ENCODE peak calls at places on chromosomes 7 and 10, in nine cellular contexts. P, G, D, L, Y, X, O, A and Q are unnamed samples.
A peak's percentile ranks its signal among the peaks of the same experiment; 100 is the strongest.

GRCh38 chr7:158044156-158044823 is 543.3 kb downstream of the PTPRN2 start:
- DNase-seq in L (no peak), G (no peak), O (no peak), A (peak; percentile 39), P (no peak), D (no peak), X (no peak), Y (no peak), Q (no peak)

GRCh38 chr10:12350167-12350872 is 973 bp downstream of the CAMK1D start:
- DNase-seq in Y (peak; percentile 29), G (peak; percentile 45), L (peak; percentile 16), A (peak; percentile 89), O (peak; percentile 32), P (peak; percentile 49), X (no peak), D (peak; percentile 48), Q (no peak)

GRCh38 chr7:95205821-95206220 is 118.5 kb downstream of the PON1 start:
- DNase-seq in O (peak; percentile 17), P (no peak), G (no peak), X (no peak), D (no peak), L (peak; percentile 50), Y (peak; percentile 4), A (no peak), Q (no peak)

GRCh38 chr7:10117815-10118214 is 855.9 kb upstream of the PHF14 start:
- DNase-seq in G (no peak), L (no peak), O (no peak), Y (no peak), D (no peak), X (no peak), P (no peak), A (no peak), Q (no peak)

GRCh38 chr10:69048103-69048502 is 39.8 kb upstream of the SRGN start:
- DNase-seq in O (no peak), P (no peak), A (peak; percentile 86), D (no peak), Y (no peak), G (no peak), L (peak; percentile 55), X (no peak), Q (no peak)

GRCh38 chr7:123557016-123557630 is 495 bp downstream of the NDUFA5 start:
- DNase-seq in D (no peak), O (no peak), P (no peak), Y (peak; percentile 15), G (no peak), L (peak; percentile 32), X (no peak), A (no peak), Q (no peak)

GRCh38 chr7:2583798-2584580 is 25.2 kb downstream of the IQCE start:
- DNase-seq in Y (no peak), P (no peak), L (no peak), X (no peak), O (no peak), D (no peak), A (no peak), G (no peak), Q (no peak)

GRCh38 chr10:100982916-100983830 is 4.1 kb downstream of the MRPL43 start:
- DNase-seq in G (peak; percentile 12), X (no peak), P (no peak), L (no peak), O (no peak), D (no peak), A (peak; percentile 67), Y (no peak), Q (no peak)

GRCh38 chr7:109476409-109476808 is 906.7 kb downstream of the DNAJB9 start:
- DNase-seq in D (no peak), P (no peak), Y (no peak), O (no peak), G (no peak), X (no peak), A (no peak), L (no peak), Q (no peak)

DNA sequence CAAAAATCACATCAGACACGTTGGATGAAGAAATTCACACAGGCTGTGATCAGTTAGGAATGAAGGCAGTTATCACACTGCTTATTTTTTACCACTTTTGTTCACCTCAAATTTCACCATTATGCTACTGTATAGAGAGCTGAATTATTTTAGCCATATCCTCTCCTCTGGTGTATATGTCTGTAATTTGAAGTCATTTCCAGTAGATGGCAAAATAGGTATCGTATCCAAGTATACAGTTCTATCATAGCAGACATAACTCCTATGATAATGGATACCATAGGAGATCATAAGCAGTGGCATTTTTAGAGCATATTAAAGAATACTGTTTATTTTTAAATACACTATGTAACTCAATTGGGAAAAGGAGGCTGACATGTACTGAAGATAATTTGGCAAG is 909.7 kb downstream of the DNAJB9 start:
- DNase-seq in P (no peak), O (no peak), G (no peak), L (no peak), A (no peak), X (no peak), Y (no peak), D (no peak), Q (no peak)
- TF ChIP-seq CTCF in P (no peak), O (no peak), G (no peak), L (no peak), A (no peak), X (no peak), Y (no peak), D (peak; percentile 21), Q (no peak)

GRCh38 chr7:130897515-130898419 is 163.8 kb upstream of the KLF14 start:
- DNase-seq in A (no peak), D (no peak), G (no peak), O (no peak), L (no peak), P (no peak), Y (no peak), X (no peak), Q (no peak)

GRCh38 chr7:130896898-130897514 is 163.0 kb upstream of the KLF14 start:
- DNase-seq in D (peak; percentile 84), A (peak; percentile 91), X (peak; percentile 59), G (peak; percentile 82), P (peak; percentile 76), Y (no peak), O (no peak), L (peak; percentile 83), Q (peak; percentile 89)

GRCh38 chr7:130894146-130895005 is 160.4 kb upstream of the KLF14 start:
- DNase-seq in Y (no peak), L (no peak), D (no peak), A (no peak), X (no peak), G (no peak), P (no peak), O (peak; percentile 79), Q (peak; percentile 88)

GRCh38 chr7:130895006-130895750 is 161.2 kb upstream of the KLF14 start:
- DNase-seq in X (no peak), A (no peak), P (no peak), G (no peak), Y (no peak), D (no peak), O (no peak), L (no peak), Q (no peak)

DNA sequence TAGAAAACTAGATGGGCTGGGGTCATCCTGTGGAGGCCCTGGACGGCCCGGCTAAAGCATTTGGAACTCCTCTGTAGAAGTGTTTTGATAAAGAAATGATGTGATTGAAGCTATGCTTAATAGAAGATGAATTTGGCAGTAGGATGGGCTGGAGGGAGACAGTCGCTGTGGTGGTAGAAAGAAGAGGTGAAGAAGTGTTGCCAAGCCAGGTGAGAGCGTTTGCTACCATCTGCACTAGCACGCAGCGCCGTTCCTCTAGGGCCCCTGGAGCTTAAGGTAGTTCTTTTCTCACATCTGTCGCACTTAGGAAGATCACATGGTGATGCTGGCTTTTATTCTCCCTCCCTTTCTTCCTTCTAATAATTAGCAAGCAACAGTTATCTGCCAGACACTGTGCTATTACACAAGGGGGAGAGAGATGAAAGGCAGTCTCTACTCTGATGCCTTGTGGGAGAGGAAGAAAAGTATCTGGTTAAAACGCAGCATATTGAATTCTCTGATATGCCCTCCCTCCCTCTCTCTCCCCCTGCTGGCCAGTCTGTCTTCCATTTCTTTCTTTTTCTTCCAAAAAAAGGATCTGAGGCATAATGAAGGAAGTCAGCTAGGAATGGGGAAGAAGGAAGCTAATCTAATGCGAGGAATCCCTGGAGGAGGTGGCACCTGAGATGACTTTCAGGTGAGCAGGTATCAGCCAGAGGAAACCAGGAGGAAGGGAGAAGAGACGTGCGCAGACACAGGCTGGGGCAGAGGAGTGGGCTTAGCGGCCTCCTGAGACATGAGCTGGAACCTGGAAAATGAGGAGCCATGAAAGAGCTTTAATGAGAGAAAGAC is 162.3 kb upstream of the KLF14 start:
- DNase-seq in G (no peak), L (peak; percentile 63), A (no peak), X (no peak), Y (no peak), P (no peak), O (no peak), D (peak; percentile 30), Q (no peak)
- TF ChIP-seq CTCF in G (peak; percentile 29), L (peak; percentile 67), A (no peak), X (peak; percentile 55), Y (no peak), P (no peak), O (peak; percentile 39), D (no peak), Q (no peak)

GRCh38 chr7:8258734-8259133 is 3.2 kb downstream of the ICA1 start:
- DNase-seq in L (no peak), G (no peak), A (no peak), X (no peak), Y (no peak), O (no peak), P (no peak), D (no peak), Q (no peak)

GRCh38 chr7:8263048-8263447 is 1.1 kb upstream of the ICA1 start:
- DNase-seq in X (no peak), P (no peak), L (no peak), G (no peak), A (no peak), Y (no peak), O (no peak), D (no peak), Q (no peak)

GRCh38 chr7:8260871-8261707 is 878 bp downstream of the ICA1 start:
- DNase-seq in P (no peak), D (peak; percentile 53), O (peak; percentile 19), G (no peak), A (peak; percentile 85), L (no peak), Y (peak; percentile 49), X (no peak), Q (no peak)

GRCh38 chr7:8259586-8260222 is 2.3 kb downstream of the ICA1 start:
- DNase-seq in G (no peak), D (no peak), Y (no peak), O (no peak), L (no peak), X (no peak), P (no peak), A (no peak), Q (no peak)

DNA sequence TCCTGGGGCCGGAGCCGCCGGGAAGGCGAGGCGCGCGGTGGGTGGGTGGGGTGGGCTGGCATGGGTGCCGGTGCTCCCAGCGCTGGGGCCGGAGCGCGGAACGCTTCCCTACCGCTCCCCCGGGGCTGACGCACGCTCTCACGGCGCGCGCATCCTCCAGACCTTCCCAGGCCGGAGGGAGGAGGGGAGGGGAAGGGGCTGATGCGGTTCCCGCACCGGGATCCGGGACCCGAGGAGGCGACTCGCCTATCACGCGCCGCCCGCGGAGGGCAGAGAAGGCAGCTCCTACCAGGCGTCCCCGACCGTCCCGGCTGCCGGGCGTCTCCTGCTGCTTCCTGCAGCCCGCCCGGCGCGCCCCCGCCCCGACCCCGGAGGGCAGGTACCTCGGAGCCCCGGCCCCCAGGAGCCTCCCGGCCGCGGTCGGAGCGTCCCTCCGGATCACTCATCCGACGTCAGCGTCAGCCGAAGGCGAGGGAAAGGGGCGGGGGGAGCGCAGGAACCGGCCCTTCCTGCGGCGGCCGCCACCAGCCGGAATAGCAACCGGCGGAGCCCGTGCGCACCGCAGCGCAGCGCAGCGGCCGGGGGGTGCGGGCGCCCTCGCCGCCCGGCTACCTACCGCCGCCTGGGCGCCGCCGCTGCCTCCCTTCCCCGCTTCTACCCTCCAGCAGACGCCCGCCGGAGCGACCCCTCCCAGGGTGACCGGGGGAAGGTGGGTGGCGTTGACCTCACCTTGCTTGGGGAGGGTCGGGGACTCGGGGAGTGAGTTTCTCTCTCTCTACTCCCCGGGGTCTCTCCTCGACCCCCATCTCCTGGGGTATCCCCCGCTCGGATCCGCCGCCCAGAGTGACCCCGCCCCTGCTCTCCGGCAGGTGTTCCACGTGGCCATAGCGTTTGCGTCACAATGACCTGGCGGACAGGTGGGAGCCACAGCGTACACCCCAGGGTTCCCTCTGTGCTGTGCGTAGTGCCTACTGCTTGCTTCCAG is at the start of gene ICA1:
- DNase-seq in D (peak; percentile 87), L (peak; percentile 0), A (peak; percentile 89), P (peak; percentile 81), X (no peak), O (peak; percentile 58), G (peak; percentile 80), Y (peak; percentile 66), Q (peak; percentile 85)
- TF ChIP-seq CTCF in D (no peak), L (no peak), A (no peak), P (no peak), X (no peak), O (no peak), G (no peak), Y (no peak), Q (no peak)

GRCh38 chr10:95208702-95209391 is 14.8 kb downstream of the ACSM6 start:
- DNase-seq in D (no peak), Y (peak; percentile 51), O (no peak), A (no peak), X (no peak), P (no peak), G (peak; percentile 42), L (no peak), Q (no peak)
- TF ChIP-seq CTCF in D (peak; percentile 37), Y (peak; percentile 59), O (peak; percentile 12), A (no peak), X (peak; percentile 34), P (peak; percentile 21), G (peak; percentile 57), L (peak; percentile 51), Q (peak; percentile 61)